ENCODE peak calls at places on chromosomes 2 and 18, in seven cellular contexts. D is fibroblast of villous mesenchyme; Q is prostate gland; M is adrenal gland; W is CD4-positive, alpha-beta T cell; F is lower lobe of right lung; U is A549. K is an unnamed sample.

GRCh38 chr2:192000196-192000990 is 153.5 kb upstream of the CAVIN2 start:
- DNase-seq in W (no peak), Q (no peak), U (no peak), D (no peak), M (no peak), F (no peak), K (no peak)

GRCh38 chr2:52178845-52179244 is 1146.9 kb upstream of the NRXN1 start:
- DNase-seq in U (no peak), Q (no peak), W (no peak), D (no peak), F (no peak), M (no peak), K (no peak)

GRCh38 chr2:111994042-111994441 is 61.0 kb upstream of the TMEM87B start:
- DNase-seq in W (no peak), Q (no peak), U (no peak), M (no peak), D (no peak), F (no peak), K (no peak)

GRCh38 chr2:157504623-157505022 is 60.7 kb upstream of the CYTIP start:
- DNase-seq in M (no peak), D (no peak), Q (no peak), U (no peak), F (no peak), W (no peak), K (no peak)

GRCh38 chr2:240506406-240507059 is 51.3 kb downstream of the ANKMY1 start:
- DNase-seq in Q (peak), W (no peak), F (peak), D (no peak), M (no peak), U (no peak), K (no peak)

GRCh38 chr2:235394278-235394828 is 99.5 kb upstream of the AGAP1 start:
- DNase-seq in U (peak), W (no peak), Q (no peak), M (no peak), F (no peak), D (peak), K (peak)

GRCh38 chr2:178530625-178531142 is 50.4 kb downstream of the PLEKHA3 start:
- DNase-seq in W (no peak), U (no peak), F (no peak), Q (no peak), M (no peak), D (no peak), K (no peak)

GRCh38 chr2:144679942-144680341 is 160.0 kb upstream of the ZEB2 start:
- DNase-seq in D (no peak), F (no peak), U (no peak), W (no peak), M (no peak), Q (no peak), K (no peak)

GRCh38 chr2:100388703-100389102 is 28.8 kb downstream of the CHST10 start:
- DNase-seq in U (no peak), W (no peak), D (no peak), M (no peak), Q (no peak), F (no peak), K (no peak)

GRCh38 chr2:177314194-177314593 is 49.7 kb upstream of the NFE2L2 start:
- DNase-seq in D (peak), F (no peak), M (no peak), W (no peak), Q (no peak), U (no peak), K (peak)

GRCh38 chr2:104849036-104849551 is 4.8 kb upstream of the POU3F3 start:
- DNase-seq in Q (no peak), W (no peak), D (no peak), F (no peak), U (no peak), M (no peak), K (no peak)

GRCh38 chr18:43665239-43665788 is 388.0 kb upstream of the SYT4 start:
- DNase-seq in Q (no peak), U (no peak), M (no peak), F (no peak), D (peak), W (no peak), K (peak)

GRCh38 chr2:92072461-92073035 is 2798.7 kb upstream of the TEKT4 start:
- DNase-seq in Q (no peak), D (no peak), U (no peak), M (no peak), W (no peak), F (peak), K (no peak)

GRCh38 chr2:29253495-29253894 is 138.3 kb downstream of the CLIP4 start:
- DNase-seq in F (no peak), Q (no peak), U (no peak), M (no peak), W (no peak), D (no peak), K (no peak)

GRCh38 chr2:182949572-182950189 is 83.2 kb upstream of the FRZB start:
- DNase-seq in M (peak), U (no peak), F (no peak), W (no peak), D (peak), Q (no peak), K (no peak)

GRCh38 chr2:13676269-13676668 is 956.2 kb upstream of the LRATD1 start:
- DNase-seq in F (no peak), U (no peak), D (peak), M (no peak), W (no peak), Q (no peak), K (peak)

GRCh38 chr2:27714851-27715291 is 51.2 kb downstream of the SLC4A1AP start:
- DNase-seq in U (no peak), M (no peak), D (no peak), F (no peak), Q (no peak), W (no peak), K (no peak)

GRCh38 chr2:27446057-27446456 is 3.9 kb downstream of the KRTCAP3 start:
- DNase-seq in Q (peak), W (no peak), U (no peak), M (no peak), F (peak), D (no peak), K (no peak)

GRCh38 chr2:70010222-70011111 is 49.0 kb upstream of the ASPRV1 start:
- DNase-seq in D (no peak), F (peak), W (no peak), U (no peak), Q (no peak), M (peak), K (no peak)

GRCh38 chr2:216057688-216058193 is 23.9 kb downstream of the PECR start:
- DNase-seq in U (peak), D (no peak), M (no peak), W (peak), F (peak), Q (no peak), K (no peak)

GRCh38 chr2:230668939-230669303 is 43.7 kb upstream of the CAB39 start:
- DNase-seq in W (no peak), Q (no peak), D (no peak), M (no peak), F (no peak), U (no peak), K (no peak)

GRCh38 chr2:101150306-101151140 is 659 bp downstream of the TBC1D8 start:
- DNase-seq in W (no peak), Q (peak), U (no peak), M (peak), F (peak), D (peak), K (no peak)

GRCh38 chr2:120720746-120721145 is 14.9 kb upstream of the GLI2 start:
- DNase-seq in W (no peak), Q (no peak), U (no peak), M (no peak), D (no peak), F (no peak), K (no peak)

GRCh38 chr2:10613263-10613662 is 76.5 kb downstream of the NOL10 start:
- DNase-seq in D (no peak), M (no peak), U (no peak), Q (no peak), F (no peak), W (no peak), K (peak)

GRCh38 chr2:170812716-170813585 is 3.7 kb upstream of the GAD1 start:
- DNase-seq in F (no peak), U (peak), Q (peak), D (peak), M (peak), W (no peak), K (peak)

GRCh38 chr2:109265953-109266352 is 136.9 kb downstream of the SH3RF3 start:
- DNase-seq in F (no peak), U (no peak), W (no peak), Q (no peak), D (no peak), M (no peak), K (no peak)

GRCh38 chr2:10507106-10507505 is 59.0 kb upstream of the ODC1 start:
- DNase-seq in W (no peak), F (no peak), M (no peak), D (no peak), Q (no peak), U (no peak), K (no peak)

GRCh38 chr2:4354678-4355077 is 651.3 kb downstream of the DCDC2C start:
- DNase-seq in F (no peak), M (peak), U (no peak), D (no peak), W (no peak), Q (no peak), K (peak)

GRCh38 chr2:241129086-241129871 is 20.0 kb downstream of the PASK start:
- DNase-seq in Q (no peak), D (no peak), F (no peak), U (no peak), W (no peak), M (no peak), K (no peak)

GRCh38 chr2:169397697-169398096 is 35.4 kb upstream of the LRP2 start:
- DNase-seq in M (no peak), D (no peak), F (no peak), Q (no peak), W (no peak), U (no peak), K (peak)

GRCh38 chr2:177265834-177266817 is 1.6 kb upstream of the NFE2L2 start:
- DNase-seq in F (no peak), Q (no peak), W (no peak), D (peak), M (no peak), U (no peak), K (peak)

GRCh38 chr2:201882353-201883095 is 76.2 kb downstream of the CDK15 start:
- DNase-seq in M (peak), D (peak), F (no peak), W (no peak), U (no peak), Q (no peak), K (peak)

GRCh38 chr2:84393829-84394228 is 65.3 kb downstream of the SUCLG1 start:
- DNase-seq in D (no peak), U (no peak), F (no peak), W (no peak), Q (no peak), M (no peak), K (no peak)

GRCh38 chr2:24424387-24424786 is 64.1 kb upstream of the ITSN2 start:
- DNase-seq in W (no peak), F (no peak), M (no peak), D (no peak), U (no peak), Q (no peak), K (no peak)

GRCh38 chr2:24418166-24418843 is 58.0 kb upstream of the ITSN2 start:
- DNase-seq in D (no peak), F (no peak), M (no peak), U (no peak), Q (no peak), W (no peak), K (no peak)

GRCh38 chr2:24420373-24420772 is 60.0 kb upstream of the ITSN2 start:
- DNase-seq in U (no peak), M (no peak), W (no peak), Q (no peak), D (no peak), F (no peak), K (no peak)

GRCh38 chr2:24423095-24423494 is 62.8 kb upstream of the ITSN2 start:
- DNase-seq in Q (no peak), U (no peak), W (no peak), M (no peak), D (no peak), F (no peak), K (no peak)

DNA sequence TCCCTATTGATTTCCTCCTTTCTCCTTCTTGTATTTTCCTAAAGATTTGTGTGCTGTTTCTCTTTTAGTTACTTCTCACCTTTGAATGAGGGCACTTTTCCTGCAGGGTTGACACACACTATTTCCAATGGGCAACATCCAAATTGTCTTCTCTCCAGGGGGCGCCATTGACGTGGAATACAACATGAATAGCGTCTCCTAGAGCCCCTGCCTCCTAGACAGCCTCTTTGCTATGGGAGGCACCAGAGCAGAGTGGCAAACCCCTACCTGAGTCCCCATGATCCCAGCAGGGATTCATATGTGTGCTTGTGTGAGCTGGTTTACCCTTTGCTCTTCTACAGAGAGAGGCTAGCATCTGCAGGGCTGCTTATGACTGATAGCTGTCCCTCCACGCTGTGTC is 61.3 kb upstream of the ITSN2 start:
- DNase-seq in D (peak), U (peak), F (peak), W (peak), M (peak), Q (peak), K (peak)
- TF ChIP-seq CTCF in D (peak), U (peak), F (peak), W (peak), M (peak), Q (no peak), K (peak)

GRCh38 chr2:162092656-162093556 is 18.9 kb upstream of the DPP4 start:
- DNase-seq in U (no peak), F (no peak), Q (no peak), M (peak), D (peak), W (no peak), K (peak)
- TF ChIP-seq CTCF in U (no peak), F (no peak), Q (no peak), M (no peak), D (no peak), W (no peak), K (no peak)

GRCh38 chr2:75090770-75091515 is 108.4 kb downstream of the TACR1 start:
- DNase-seq in M (no peak), U (no peak), F (no peak), D (no peak), W (no peak), Q (no peak), K (peak)

GRCh38 chr2:75094405-75094804 is 104.9 kb downstream of the TACR1 start:
- DNase-seq in W (no peak), U (no peak), Q (no peak), F (no peak), M (no peak), D (no peak), K (no peak)

GRCh38 chr2:75087726-75088125 is 111.6 kb downstream of the TACR1 start:
- DNase-seq in Q (no peak), M (no peak), U (no peak), F (no peak), D (no peak), W (no peak), K (no peak)

GRCh38 chr2:75089471-75089870 is 109.8 kb downstream of the TACR1 start:
- DNase-seq in Q (no peak), W (no peak), F (no peak), D (no peak), U (no peak), M (no peak), K (no peak)
- TF ChIP-seq CTCF in Q (no peak), W (no peak), F (no peak), D (no peak), U (no peak), M (no peak), K (no peak)

DNA sequence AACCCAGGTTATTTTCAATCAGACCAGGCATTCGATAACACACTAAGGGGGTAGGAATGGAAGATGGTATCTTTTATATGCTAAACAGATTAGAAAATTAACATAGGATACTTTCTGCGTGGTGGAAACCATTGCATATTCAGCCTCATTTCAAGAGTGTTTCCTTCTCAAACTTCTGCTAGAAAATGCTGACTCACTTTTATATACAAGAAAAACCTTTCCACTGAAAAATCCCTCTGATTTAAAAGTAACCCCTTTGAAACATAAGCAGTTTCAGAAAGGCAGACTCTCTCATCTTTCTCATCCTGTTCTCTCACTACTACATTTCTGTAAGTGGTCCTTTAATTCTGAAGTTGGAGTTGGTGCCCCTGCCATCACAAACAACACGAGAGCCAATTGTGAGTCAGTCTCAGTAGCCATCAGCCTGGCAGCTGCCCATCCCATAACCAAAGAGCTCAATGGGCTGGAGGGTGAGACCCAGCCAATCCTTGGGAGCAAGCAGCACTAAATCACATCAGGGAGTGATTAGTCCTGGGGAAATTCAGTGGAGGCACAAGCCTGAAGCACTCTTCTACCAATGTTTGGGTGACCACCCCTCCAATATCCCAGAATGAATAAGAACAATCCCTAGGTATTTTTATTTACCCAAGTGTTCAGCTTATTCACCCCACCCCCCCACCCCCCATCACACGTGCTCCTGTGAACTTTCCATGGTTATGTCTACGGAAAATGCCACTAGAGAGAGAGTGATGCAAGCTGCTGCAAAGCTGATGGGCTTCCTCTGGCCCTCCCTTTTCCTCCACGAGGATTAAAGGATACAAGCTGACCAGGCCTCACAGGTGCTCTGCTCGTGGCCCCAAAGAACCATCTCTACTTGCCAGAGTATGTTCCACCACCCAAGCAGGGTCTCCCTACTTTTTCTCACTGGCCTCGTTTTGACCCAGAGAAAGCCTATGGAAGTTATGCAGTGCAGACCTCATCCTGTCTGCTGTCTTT is 342.9 kb downstream of the CELF4 start:
- DNase-seq in Q (no peak), F (no peak), M (no peak), W (no peak), U (no peak), D (no peak), K (no peak)
- TF ChIP-seq CTCF in Q (no peak), F (no peak), M (no peak), W (no peak), U (no peak), D (no peak), K (no peak)

DNA sequence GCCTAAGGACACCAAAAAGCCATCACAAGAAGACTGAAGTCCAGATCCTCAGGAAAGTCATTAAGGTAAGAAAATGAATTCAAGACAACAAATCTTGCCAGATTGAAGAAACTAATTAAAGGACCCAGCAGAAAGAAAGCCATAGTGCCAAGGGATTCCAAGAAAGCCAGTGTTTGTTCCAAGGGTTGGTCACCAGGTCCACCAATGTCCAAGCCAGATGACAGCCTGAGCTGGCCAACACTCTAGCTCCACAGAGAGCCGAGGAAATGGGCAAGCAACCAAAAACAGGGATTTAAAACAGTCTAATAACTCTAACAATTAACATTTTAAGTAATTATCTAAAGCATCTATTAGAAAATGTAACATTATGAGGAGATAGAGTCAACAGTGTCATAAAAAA is 49.2 kb downstream of the DNER start:
- DNase-seq in M (no peak), U (no peak), D (no peak), W (no peak), F (no peak), Q (no peak), K (no peak)
- TF ChIP-seq CTCF in M (no peak), U (no peak), D (no peak), W (no peak), F (no peak), Q (no peak), K (no peak)

GRCh38 chr2:181231886-181232644 is 225.1 kb upstream of the ITGA4 start:
- DNase-seq in Q (no peak), U (no peak), F (no peak), D (peak), W (no peak), M (no peak), K (no peak)
- TF ChIP-seq CTCF in Q (no peak), U (no peak), F (no peak), D (peak), W (no peak), M (no peak), K (no peak)

K was measured in fibroblast of pulmonary artery.